ENCODE peak calls at places on chromosome 9, in ten cellular contexts. Q is CD8-positive, alpha-beta T cell; V is dorsolateral prefrontal cortex; Z is uterus; Y is colonic mucosa; S is right atrium auricular region; T is neural progenitor cell; E is left ventricle myocardium inferior; J is OCI-LY7; F is fibroblast of pulmonary artery. M is an unnamed sample.

GRCh38 chr9:122931851-122932199 is 513 bp upstream of the ZBTB26 start:
- DNase-seq in E (no peak), Q (no peak), S (no peak), F (no peak), J (no peak), Z (no peak), T (no peak), V (no peak), Y (no peak), M (no peak)

GRCh38 chr9:85258823-85259370 is 482.9 kb downstream of the AGTPBP1 start:
- DNase-seq in Z (no peak), Y (peak), Q (no peak), T (peak), S (peak), J (peak), F (peak), V (peak), E (peak), M (no peak)

GRCh38 chr9:113486327-113486726 is 22.8 kb downstream of the RGS3 start:
- DNase-seq in V (no peak), Z (no peak), Y (no peak), Q (no peak), T (no peak), J (no peak), S (no peak), F (no peak), E (no peak), M (no peak)

GRCh38 chr9:33619666-33620404 is 95.8 kb downstream of the ANKRD18B start:
- DNase-seq in S (no peak), V (no peak), Q (no peak), T (no peak), Z (no peak), F (peak), Y (no peak), E (no peak), J (no peak), M (peak)

GRCh38 chr9:16535555-16535954 is 334.9 kb downstream of the BNC2 start:
- DNase-seq in Z (no peak), Q (no peak), J (no peak), E (no peak), Y (no peak), T (no peak), F (no peak), V (no peak), S (no peak), M (no peak)

GRCh38 chr9:87227456-87227855 is 270.2 kb upstream of the DAPK1 start:
- DNase-seq in V (no peak), Q (no peak), F (peak), T (no peak), Z (no peak), J (no peak), E (no peak), S (no peak), Y (no peak), M (no peak)

GRCh38 chr9:93890436-93890935 is 64.7 kb downstream of the BARX1 start:
- DNase-seq in E (no peak), J (no peak), T (no peak), V (no peak), F (no peak), Z (no peak), S (peak), Q (no peak), Y (no peak), M (no peak)

GRCh38 chr9:75907329-75907728 is 16.9 kb downstream of the PCSK5 start:
- DNase-seq in T (no peak), Y (no peak), Q (no peak), J (no peak), F (peak), V (no peak), S (no peak), Z (no peak), E (no peak), M (no peak)

GRCh38 chr9:96574455-96574854 is 45.2 kb downstream of the CDC14B start:
- DNase-seq in J (no peak), Z (no peak), V (no peak), Q (no peak), E (no peak), T (no peak), Y (no peak), F (no peak), S (no peak), M (no peak)

GRCh38 chr9:38208206-38208901 is 139.3 kb upstream of the SHB start:
- DNase-seq in F (no peak), J (no peak), T (peak), Y (no peak), V (no peak), Q (no peak), Z (no peak), E (no peak), S (no peak), M (no peak)

GRCh38 chr9:131848570-131849160 is 108.8 kb upstream of the RAPGEF1 start:
- DNase-seq in Q (no peak), Y (no peak), Z (no peak), V (no peak), J (no peak), E (no peak), S (no peak), T (no peak), F (no peak), M (no peak)

GRCh38 chr9:5301544-5301943 is 3.0 kb downstream of the RLN2 start:
- DNase-seq in S (no peak), V (no peak), J (no peak), E (no peak), Y (no peak), F (no peak), T (no peak), Q (no peak), Z (no peak), M (no peak)

GRCh38 chr9:109586993-109587392 is 88.9 kb upstream of the PTPN3 start:
- DNase-seq in E (no peak), V (no peak), S (no peak), T (no peak), Z (no peak), J (no peak), Q (no peak), F (no peak), Y (no peak), M (no peak)

GRCh38 chr9:3001311-3001710 is 157.4 kb upstream of the PUM3 start:
- DNase-seq in S (no peak), V (no peak), F (no peak), Z (no peak), E (no peak), Q (no peak), J (no peak), T (no peak), Y (no peak), M (no peak)

GRCh38 chr9:32502459-32502858 is 23.5 kb downstream of the RIGI start:
- DNase-seq in V (no peak), Y (no peak), E (no peak), S (no peak), Q (no peak), J (no peak), Z (no peak), T (no peak), F (peak), M (no peak)

GRCh38 chr9:32378993-32379729 is 5.3 kb upstream of the ACO1 start:
- DNase-seq in S (no peak), Q (peak), V (no peak), F (peak), Z (no peak), T (peak), Y (peak), J (peak), E (no peak), M (peak)

GRCh38 chr9:127926961-127927456 is 3.6 kb downstream of the PIP5KL1 start:
- DNase-seq in Y (no peak), S (no peak), V (no peak), E (no peak), F (no peak), J (no peak), Q (no peak), Z (no peak), T (no peak), M (no peak)

GRCh38 chr9:124029617-124030016 is 18.0 kb downstream of the LHX2 start:
- DNase-seq in Z (no peak), E (no peak), J (no peak), Q (no peak), S (no peak), V (no peak), F (no peak), T (no peak), Y (no peak), M (no peak)

GRCh38 chr9:26524225-26524624 is 368.4 kb downstream of the CAAP1 start:
- DNase-seq in E (no peak), Q (no peak), T (no peak), J (no peak), S (no peak), Z (peak), Y (no peak), V (no peak), F (no peak), M (peak)

GRCh38 chr9:82436480-82436879 is 447.9 kb downstream of the SPATA31D1 start:
- DNase-seq in E (no peak), V (no peak), S (no peak), Z (no peak), T (no peak), F (no peak), Q (no peak), Y (no peak), J (no peak), M (no peak)

GRCh38 chr9:4196376-4196775 is 103.5 kb downstream of the GLIS3 start:
- DNase-seq in E (no peak), Q (no peak), V (no peak), Z (no peak), J (no peak), Y (no peak), S (no peak), F (no peak), T (no peak), M (no peak)

GRCh38 chr9:95370064-95370463 is 52.6 kb upstream of the FANCC start:
- DNase-seq in Y (no peak), Z (no peak), E (no peak), Q (no peak), J (no peak), T (no peak), V (no peak), S (no peak), F (no peak), M (no peak)

GRCh38 chr9:34500623-34501267 is 22.0 kb downstream of the ENHO start:
- DNase-seq in Z (peak), V (peak), F (peak), Q (peak), J (peak), Y (peak), T (peak), E (peak), S (peak), M (no peak)

GRCh38 chr9:80899208-80899607 is 790.1 kb downstream of the TLE1 start:
- DNase-seq in S (no peak), Y (no peak), F (peak), Q (no peak), Z (no peak), T (no peak), J (no peak), V (no peak), E (no peak), M (no peak)

GRCh38 chr9:33227013-33227398 is 13.0 kb upstream of the SPINK4 start:
- DNase-seq in Y (no peak), T (no peak), V (no peak), F (no peak), E (peak), J (peak), Z (no peak), S (no peak), Q (no peak), M (no peak)

GRCh38 chr9:132507670-132508469 is 74.5 kb upstream of the BARHL1 start:
- DNase-seq in S (peak), E (peak), J (peak), F (peak), Y (peak), V (peak), Z (peak), Q (peak), T (peak), M (peak)

GRCh38 chr9:114233806-114234205 is 78.5 kb downstream of the COL27A1 start:
- DNase-seq in Z (peak), Q (no peak), V (no peak), E (peak), J (no peak), F (no peak), Y (no peak), S (peak), T (no peak), M (no peak)

GRCh38 chr9:19022206-19022605 is 10.8 kb downstream of the SAXO1 start:
- DNase-seq in E (no peak), Q (no peak), Z (no peak), J (no peak), S (no peak), F (no peak), T (no peak), V (no peak), Y (no peak), M (no peak)

DNA sequence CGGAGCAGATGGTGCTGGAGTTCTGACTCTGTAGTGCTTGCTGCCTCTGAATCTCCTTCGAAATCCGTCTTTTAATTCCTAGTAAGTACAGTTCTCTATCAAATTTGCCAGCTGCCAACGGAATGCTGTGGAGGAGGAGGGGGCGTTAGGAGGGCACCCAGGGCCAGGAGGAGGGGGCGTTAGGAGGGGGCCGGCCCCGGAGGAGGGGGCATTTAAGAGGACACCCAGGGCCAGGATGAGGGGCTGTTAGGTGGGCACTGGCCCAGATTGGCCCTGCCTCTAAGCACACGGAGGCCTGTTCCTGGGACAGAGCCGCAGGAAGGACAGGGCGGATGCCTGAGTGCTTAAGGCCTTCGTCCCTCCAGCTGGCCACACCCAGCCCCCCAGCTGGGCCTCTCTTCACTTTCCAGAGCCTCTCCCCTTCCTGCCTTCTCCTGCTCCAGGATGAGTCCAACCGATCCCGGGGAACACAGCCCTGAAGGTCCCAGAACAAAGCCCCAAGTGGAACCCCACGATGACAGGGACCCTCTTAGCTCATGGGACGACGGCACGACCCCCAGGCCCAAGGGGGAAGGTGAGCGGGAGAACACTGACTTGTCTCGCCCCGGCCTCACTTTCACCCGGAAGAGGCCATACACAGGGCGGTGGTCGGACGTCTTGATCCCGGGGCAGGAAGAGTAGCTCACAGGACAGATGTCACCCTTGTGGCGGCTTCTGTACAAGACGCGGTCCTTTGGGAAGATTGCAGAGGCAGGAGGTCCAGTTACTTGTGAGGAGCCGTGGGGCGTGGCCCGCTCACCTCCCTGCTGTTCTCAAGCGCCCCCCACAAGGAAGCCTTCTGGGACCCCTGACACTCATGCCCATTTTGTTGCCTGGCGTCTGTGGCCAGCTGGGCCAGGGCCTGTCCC is 9.7 kb downstream of the INPP5E start:
- DNase-seq in F (no peak), S (no peak), Q (no peak), J (no peak), Z (no peak), E (no peak), Y (no peak), V (no peak), T (no peak), M (no peak)
- TF ChIP-seq CTCF in F (no peak), S (no peak), Q (no peak), J (no peak), Z (no peak), E (no peak), Y (no peak), V (no peak), T (no peak), M (no peak)

GRCh38 chr9:21961569-21961968 is 32.6 kb downstream of the CDKN2A start:
- DNase-seq in Z (no peak), J (no peak), T (no peak), S (no peak), F (no peak), E (no peak), V (no peak), Y (no peak), Q (no peak), M (no peak)
- H3K4me3 ChIP-seq in Z (no peak), J (no peak), T (no peak), S (no peak), F (no peak), E (no peak), V (no peak), Y (no peak), Q (no peak), M (no peak)

GRCh38 chr9:89428901-89429890 is 68.7 kb downstream of the SEMA4D start:
- DNase-seq in J (peak), V (no peak), S (no peak), Z (no peak), Q (peak), F (no peak), E (no peak), T (peak), Y (no peak), M (no peak)
- TF ChIP-seq CTCF in J (peak), V (peak), S (no peak), Z (no peak), Q (peak), F (peak), E (no peak), T (peak), Y (no peak), M (peak)

GRCh38 chr9:101486693-101487442 is 46.8 kb upstream of the RNF20 start:
- DNase-seq in F (peak), Y (peak), T (peak), S (no peak), Q (no peak), E (peak), J (no peak), V (peak), Z (peak), M (no peak)
- H3K4me3 ChIP-seq in F (peak), Y (peak), T (peak), S (peak), Q (no peak), E (peak), J (no peak), V (peak), Z (peak), M (no peak)

GRCh38 chr9:14306188-14306587 is 7.8 kb downstream of the NFIB start:
- DNase-seq in F (no peak), T (no peak), E (no peak), V (no peak), Z (no peak), Y (no peak), Q (no peak), S (no peak), J (no peak), M (no peak)
- TF ChIP-seq CTCF in F (no peak), T (no peak), E (no peak), V (no peak), Z (no peak), Y (no peak), Q (no peak), S (no peak), J (no peak), M (no peak)

GRCh38 chr9:21549890-21550289 is 67.8 kb upstream of the IFNE start:
- DNase-seq in J (no peak), Y (no peak), Q (no peak), Z (no peak), F (no peak), T (no peak), E (no peak), S (no peak), V (no peak), M (no peak)
- H3K4me3 ChIP-seq in J (no peak), Y (no peak), Q (no peak), Z (no peak), F (peak), T (no peak), E (no peak), S (no peak), V (no peak), M (no peak)

GRCh38 chr9:126564716-126565115 is 49.0 kb upstream of the LMX1B start:
- DNase-seq in F (no peak), Q (no peak), S (no peak), Z (no peak), E (no peak), J (no peak), V (no peak), Y (no peak), T (peak), M (no peak)
- TF ChIP-seq CTCF in F (no peak), Q (no peak), S (no peak), Z (no peak), E (no peak), J (peak), V (no peak), Y (no peak), T (peak), M (no peak)

DNA sequence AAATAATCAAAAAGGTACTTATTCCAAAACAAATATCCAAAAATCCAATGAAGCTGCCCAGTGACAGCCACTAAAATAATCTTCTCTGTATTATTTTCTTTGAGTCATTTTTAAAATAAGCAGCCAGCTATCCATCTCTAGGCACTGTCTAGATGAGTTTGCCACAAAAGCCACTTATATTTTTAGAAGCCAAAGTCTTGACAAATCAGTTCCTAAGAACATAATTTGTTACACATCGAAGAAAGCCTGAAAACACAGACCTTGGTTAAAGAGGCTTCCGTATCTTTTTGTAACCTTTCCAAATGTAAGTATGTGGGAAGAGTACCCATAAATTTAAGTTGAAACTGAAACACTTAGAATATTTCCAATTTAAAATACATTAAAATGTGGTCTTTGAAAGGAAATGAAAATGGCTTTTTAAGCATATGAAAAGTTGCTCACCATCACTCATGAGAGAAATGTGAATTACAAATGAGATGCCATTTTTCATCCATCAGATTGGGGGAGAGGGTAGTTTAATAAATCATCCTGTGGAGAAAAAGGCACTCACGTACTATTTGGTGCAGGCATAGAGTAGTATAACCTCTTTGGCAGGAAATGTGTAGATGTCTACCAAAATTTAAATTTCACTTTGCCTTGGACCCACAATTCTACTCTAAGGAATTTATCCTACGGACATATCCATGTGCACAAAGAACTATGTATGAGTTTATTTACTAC is 180.4 kb downstream of the MLLT3 start:
- DNase-seq in V (no peak), E (no peak), F (no peak), J (no peak), Q (no peak), Z (no peak), S (no peak), T (no peak), Y (no peak), M (no peak)
- H3K4me3 ChIP-seq in V (no peak), E (no peak), F (no peak), J (no peak), Q (no peak), Z (no peak), S (no peak), T (no peak), Y (no peak), M (no peak)

M was measured in LNCaP clone FGC.